ENCODE peak calls at places on chromosome 21, in five cellular contexts. A is transverse colon, O is stomach, U is body of pancreas, E is OCI-LY7. W is an unnamed sample.
A peak's percentile ranks its signal among the peaks of the same experiment; 100 is the strongest.

GRCh38 chr21:37117204-37117603 is 44.1 kb downstream of the TTC3 start:
- DNase-seq in E (no peak), U (no peak), O (no peak), A (no peak), W (no peak)

GRCh38 chr21:17454315-17455027 is 58.4 kb upstream of the CXADR start:
- DNase-seq in E (peak; percentile 70), O (no peak), A (no peak), U (peak; percentile 74), W (no peak)

GRCh38 chr21:36773111-36773510 is 74.2 kb downstream of the SIM2 start:
- DNase-seq in O (peak; percentile 96), U (peak; percentile 95), A (peak; percentile 82), E (no peak), W (no peak)

GRCh38 chr21:27423073-27423472 is 456.2 kb upstream of the ADAMTS5 start:
- DNase-seq in E (no peak), A (peak; percentile 36), U (peak; percentile 50), O (peak; percentile 38), W (no peak)

GRCh38 chr21:42287193-42288083 is 27.8 kb downstream of the TFF3 start:
- DNase-seq in E (no peak), O (no peak), A (no peak), U (no peak), W (no peak)

GRCh38 chr21:15005391-15005790 is 59.4 kb downstream of the NRIP1 start:
- DNase-seq in E (no peak), U (no peak), A (no peak), O (no peak), W (no peak)

GRCh38 chr21:45698493-45698947 is 55.0 kb downstream of the PCBP3 start:
- DNase-seq in E (no peak), A (peak; percentile 36), U (peak; percentile 65), O (no peak), W (no peak)

GRCh38 chr21:24188511-24188910 is 1418.8 kb downstream of the MRPL39 start:
- DNase-seq in A (no peak), E (no peak), U (no peak), O (no peak), W (no peak)

GRCh38 chr21:15743593-15743992 is 13.8 kb downstream of the USP25 start:
- DNase-seq in E (no peak), A (no peak), O (no peak), U (no peak), W (no peak)

GRCh38 chr21:46027855-46028493 is 46.4 kb downstream of the COL6A1 start:
- DNase-seq in U (peak; percentile 22), O (no peak), E (no peak), A (no peak), W (no peak)

GRCh38 chr21:46555678-46556077 is 49.2 kb downstream of the S100B start:
- DNase-seq in A (no peak), U (no peak), E (no peak), O (peak; percentile 9), W (no peak)

GRCh38 chr21:45534591-45535331 is 7.5 kb downstream of the SLC19A1 start:
- DNase-seq in O (peak; percentile 73), U (no peak), E (no peak), A (peak; percentile 86), W (no peak)

GRCh38 chr21:16840549-16840948 is 672.3 kb upstream of the CXADR start:
- DNase-seq in U (no peak), E (no peak), A (no peak), O (no peak), W (no peak)

GRCh38 chr21:29056005-29056404 is 17.4 kb downstream of the CCT8 start:
- DNase-seq in E (no peak), A (no peak), U (no peak), O (no peak), W (no peak)

GRCh38 chr21:27206368-27206982 is 239.6 kb upstream of the ADAMTS5 start:
- DNase-seq in E (no peak), A (no peak), U (no peak), O (no peak), W (no peak)

GRCh38 chr21:45999581-46000181 is 18.1 kb downstream of the COL6A1 start:
- DNase-seq in U (peak; percentile 1), O (no peak), A (no peak), E (no peak), W (no peak)

GRCh38 chr21:28737671-28738279 is 254.9 kb downstream of the LTN1 start:
- DNase-seq in E (no peak), A (no peak), O (no peak), U (no peak), W (no peak)

GRCh38 chr21:46128106-46128982 is 27.0 kb downstream of the FTCD start:
- DNase-seq in O (no peak), E (no peak), A (peak; percentile 4), U (no peak), W (no peak)

DNA sequence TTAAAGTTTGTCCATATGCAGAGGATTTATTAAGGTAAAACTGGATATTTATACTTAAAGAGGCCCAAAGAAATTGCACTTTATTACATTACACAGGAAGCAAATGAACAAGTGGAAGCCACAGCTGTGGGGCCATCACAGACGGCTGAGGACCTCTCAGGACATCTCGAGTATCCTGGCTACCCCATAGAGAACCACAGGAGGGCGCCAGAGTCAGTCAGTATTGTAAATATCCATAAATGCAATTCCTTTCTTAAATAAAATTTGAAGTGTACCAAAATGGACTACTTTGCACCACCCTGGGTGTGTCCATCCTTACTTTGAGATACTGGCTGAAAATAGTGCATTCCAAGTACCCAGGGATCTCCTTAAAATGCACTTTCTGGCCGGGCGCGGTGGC is 257.2 kb downstream of the MRPL39 start:
- DNase-seq in O (no peak), A (no peak), U (peak; percentile 22), E (no peak), W (no peak)
- TF ChIP-seq CTCF in O (no peak), A (no peak), U (peak; percentile 17), E (peak; percentile 58), W (no peak)

DNA sequence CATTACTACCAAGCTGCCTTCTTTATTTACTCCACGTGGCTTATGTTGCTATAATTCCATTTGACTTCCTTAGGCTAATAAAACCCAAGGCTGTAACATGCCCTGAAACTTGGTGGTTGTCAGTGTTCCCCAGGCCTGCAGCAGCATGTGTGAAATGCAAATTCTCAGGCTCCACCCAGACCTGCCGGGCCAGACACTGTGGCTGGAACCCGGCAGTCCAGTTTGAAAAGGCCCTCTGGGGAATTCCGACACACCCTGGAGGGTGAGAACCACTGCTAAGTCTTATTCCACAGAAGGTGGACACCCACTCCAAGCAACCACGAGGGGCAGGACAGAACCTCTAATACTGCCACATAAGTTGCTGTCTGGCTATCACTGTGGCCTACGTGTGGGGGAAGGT is 41.4 kb downstream of the URB1 start:
- DNase-seq in E (no peak), O (no peak), A (no peak), U (no peak), W (no peak)
- TF ChIP-seq CTCF in E (no peak), O (no peak), A (no peak), U (no peak), W (no peak)

GRCh38 chr21:44011774-44012473 is at the start of gene TRAPPC10:
- DNase-seq in E (peak; percentile 90), O (peak; percentile 87), A (peak; percentile 89), U (peak; percentile 82), W (peak; percentile 85)

GRCh38 chr21:44011123-44011773 is 861 bp upstream of the TRAPPC10 start:
- DNase-seq in A (peak; percentile 24), E (no peak), U (no peak), O (no peak), W (no peak)

GRCh38 chr21:44013380-44014088 is 1.4 kb downstream of the TRAPPC10 start:
- DNase-seq in A (peak; percentile 23), U (no peak), E (peak; percentile 56), O (no peak), W (no peak)

GRCh38 chr21:44010429-44010828 is 1.7 kb upstream of the TRAPPC10 start:
- DNase-seq in O (no peak), U (no peak), E (no peak), A (no peak), W (no peak)

GRCh38 chr21:44012474-44013379 is 618 bp downstream of the TRAPPC10 start:
- DNase-seq in U (peak; percentile 53), E (peak; percentile 89), O (peak; percentile 55), A (peak; percentile 83), W (peak; percentile 83)
- TF ChIP-seq CTCF in U (no peak), E (peak; percentile 75), O (no peak), A (no peak), W (peak; percentile 4)

DNA sequence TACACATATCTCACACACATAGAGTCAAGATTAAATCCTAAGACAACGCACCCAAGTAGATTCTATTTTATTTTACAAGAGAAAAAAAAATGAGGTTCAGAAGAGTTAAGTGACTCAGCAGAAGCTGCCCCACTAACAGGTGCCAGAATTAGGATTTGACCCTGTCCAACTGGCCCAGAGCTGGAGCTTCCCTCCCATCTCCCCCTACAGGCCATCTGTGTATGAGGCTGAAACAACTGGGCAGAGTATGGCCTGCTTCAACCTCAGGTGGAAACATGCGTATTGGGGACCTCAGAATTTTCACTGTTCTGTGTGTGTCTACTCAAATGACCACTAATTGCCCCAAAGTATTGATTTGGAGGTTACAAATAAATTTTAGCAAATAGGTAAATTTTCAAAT is 29.9 kb downstream of the PSMG1 start:
- DNase-seq in A (no peak), E (peak; percentile 10), U (no peak), O (no peak), W (no peak)
- TF ChIP-seq CTCF in A (peak; percentile 13), E (peak; percentile 69), U (no peak), O (no peak), W (no peak)